ENCODE peak calls at places on chromosomes 4 and X, in seven cellular contexts. E is stimulated activated CD8-positive, alpha-beta memory T cell treated with anti-CD3 and anti-CD28 coated beads, Interleukin-15, amount 100 ng/mL, for 24 hours; F is anterior cingulate cortex; D is amygdala; J is HTR-8/SVneo; K is SW 1271; U is KG1. V is an unnamed sample.

GRCh38 chr4:112956458-112956857 is 93.0 kb upstream of the ANK2 start:
- DNase-seq in E (no peak), F (no peak), D (no peak), J (no peak), K (no peak), U (no peak), V (peak; percentile 81)

GRCh38 chr4:139833131-139833930 is 167.7 kb downstream of the MGST2 start:
- DNase-seq in E (no peak), F (no peak), D (no peak), J (no peak), K (no peak), U (no peak), V (no peak)

GRCh38 chr4:165343353-165344191 is 16.1 kb downstream of the MSMO1 start:
- DNase-seq in E (no peak), F (no peak), D (no peak), J (no peak), K (no peak), U (no peak), V (peak; percentile 47)

GRCh38 chr4:108839333-108839732 is 76.5 kb upstream of the ETNPPL start:
- DNase-seq in E (no peak), F (no peak), D (no peak), J (no peak), K (no peak), U (no peak), V (no peak)

GRCh38 chrX:153299855-153300254 is 21.7 kb downstream of the PNMA6F start:
- DNase-seq in E (no peak), F (no peak), D (no peak), J (no peak), K (no peak), U (no peak), V (no peak)

GRCh38 chr4:152536545-152537182 is 772 bp upstream of the FBXW7 start:
- DNase-seq in E (no peak), F (no peak), D (no peak), J (peak; percentile 25), K (peak; percentile 54), U (no peak), V (peak; percentile 29)

GRCh38 chr4:55186700-55187099 is 61.3 kb upstream of the KDR start:
- DNase-seq in E (no peak), F (no peak), D (no peak), J (no peak), K (no peak), U (no peak), V (no peak)

GRCh38 chr4:3661989-3662388 is 104.2 kb upstream of the ADRA2C start:
- DNase-seq in E (no peak), F (no peak), D (no peak), J (no peak), K (no peak), U (no peak), V (no peak)

GRCh38 chrX:76987381-76987780 is 459.8 kb upstream of the FGF16 start:
- DNase-seq in E (no peak), F (no peak), D (no peak), J (no peak), K (no peak), U (no peak), V (no peak)

GRCh38 chrX:22121161-22121560 is 89.0 kb downstream of the PHEX start:
- DNase-seq in E (no peak), F (no peak), D (no peak), J (no peak), K (no peak), U (no peak), V (no peak)

GRCh38 chrX:7120578-7121219 is 26.8 kb upstream of the STS start:
- DNase-seq in E (no peak), F (no peak), D (no peak), J (no peak), K (no peak), U (no peak), V (no peak)

GRCh38 chr4:79249879-79250503 is 75.9 kb downstream of the NAA11 start:
- DNase-seq in E (no peak), F (no peak), D (no peak), J (no peak), K (no peak), U (peak; percentile 43), V (no peak)

GRCh38 chrX:50618788-50619558 is 148.3 kb upstream of the DGKK start:
- DNase-seq in E (no peak), F (no peak), D (no peak), J (no peak), K (no peak), U (no peak), V (no peak)

GRCh38 chr4:108116423-108117168 is 52.1 kb downstream of the LEF1 start:
- DNase-seq in E (no peak), F (no peak), D (no peak), J (no peak), K (no peak), U (no peak), V (no peak)

GRCh38 chr4:141786921-141787320 is 150.5 kb downstream of the IL15 start:
- DNase-seq in E (no peak), F (no peak), D (no peak), J (no peak), K (no peak), U (no peak), V (no peak)

GRCh38 chr4:94583938-94584641 is 132.3 kb downstream of the PDLIM5 start:
- DNase-seq in E (no peak), F (no peak), D (no peak), J (no peak), K (no peak), U (no peak), V (no peak)

GRCh38 chr4:73486497-73486896 is 5.0 kb downstream of the AFM start:
- DNase-seq in E (no peak), F (no peak), D (no peak), J (no peak), K (no peak), U (no peak), V (no peak)

GRCh38 chr4:153731239-153731638 is 28.6 kb downstream of the RNF175 start:
- DNase-seq in E (no peak), F (no peak), D (no peak), J (peak; percentile 33), K (peak; percentile 63), U (no peak), V (no peak)

GRCh38 chrX:124216396-124217124 is 115.9 kb upstream of the TEX13D start:
- DNase-seq in E (no peak), F (no peak), D (no peak), J (no peak), K (no peak), U (no peak), V (no peak)

GRCh38 chrX:71913156-71913950 is 2.7 kb downstream of the NHSL2 start:
- DNase-seq in E (no peak), F (no peak), D (no peak), J (no peak), K (no peak), U (no peak), V (no peak)

GRCh38 chr4:100348472-100348871 is 158.2 kb upstream of the DDIT4L start:
- DNase-seq in E (no peak), F (no peak), D (no peak), J (no peak), K (peak; percentile 80), U (no peak), V (no peak)

GRCh38 chr4:122765702-122766352 is 33.3 kb downstream of the BBS12 start:
- DNase-seq in E (no peak), F (no peak), D (no peak), J (no peak), K (no peak), U (no peak), V (no peak)

GRCh38 chrX:102930990-102931756 is 5.9 kb upstream of the RAB40AL start:
- DNase-seq in E (no peak), F (no peak), D (no peak), J (no peak), K (no peak), U (no peak), V (no peak)

GRCh38 chr4:172850838-172851237 is 317.8 kb upstream of the GALNT7 start:
- DNase-seq in E (no peak), F (no peak), D (no peak), J (peak; percentile 48), K (no peak), U (no peak), V (no peak)

GRCh38 chrX:13151806-13152510 is 107.5 kb upstream of the FAM9C start:
- DNase-seq in E (no peak), F (no peak), D (no peak), J (no peak), K (no peak), U (no peak), V (no peak)

GRCh38 chrX:35733879-35734278 is 64.3 kb upstream of the MAGEB16 start:
- DNase-seq in E (no peak), F (no peak), D (no peak), J (no peak), K (no peak), U (no peak), V (no peak)